ENCODE peak calls at places on chromosome 3, in seven cellular contexts. W is naive thymus-derived CD4-positive, alpha-beta T cell; P is right atrium auricular region; K is ovary; J is Panc1; S is neural progenitor cell; M is PC-3. F is an unnamed sample.

GRCh38 chr3:164477403-164477802 is 600.9 kb downstream of the SI start:
- DNase-seq in W (no peak), P (no peak), K (no peak), J (no peak), S (no peak), M (no peak), F (no peak)

GRCh38 chr3:88987786-88988185 is 119.6 kb upstream of the EPHA3 start:
- DNase-seq in W (no peak), P (no peak), K (no peak), J (no peak), S (no peak), M (no peak), F (no peak)

GRCh38 chr3:82978368-82978767 is 1216.9 kb upstream of the GBE1 start:
- DNase-seq in W (no peak), P (no peak), K (no peak), J (no peak), S (no peak), M (no peak), F (no peak)

GRCh38 chr3:29515451-29515850 is 234.6 kb downstream of the RBMS3 start:
- DNase-seq in W (no peak), P (no peak), K (no peak), J (no peak), S (no peak), M (peak; percentile 67), F (peak; percentile 47)

GRCh38 chr3:113151475-113152031 is 59.8 kb upstream of the BOC start:
- DNase-seq in W (no peak), P (no peak), K (peak; percentile 59), J (no peak), S (no peak), M (no peak), F (no peak)

GRCh38 chr3:44132061-44132460 is 109.6 kb upstream of the TOPAZ1 start:
- DNase-seq in W (no peak), P (no peak), K (no peak), J (no peak), S (no peak), M (peak; percentile 48), F (no peak)

GRCh38 chr3:128282392-128283196 is 129.3 kb downstream of the EEFSEC start:
- DNase-seq in W (no peak), P (peak; percentile 80), K (peak; percentile 77), J (no peak), S (no peak), M (no peak), F (no peak)

GRCh38 chr3:100516232-100516631 is 23.8 kb downstream of the TMEM45A start:
- DNase-seq in W (no peak), P (no peak), K (no peak), J (no peak), S (no peak), M (no peak), F (no peak)

GRCh38 chr3:18127181-18127863 is 297.8 kb downstream of the SATB1 start:
- DNase-seq in W (no peak), P (no peak), K (no peak), J (no peak), S (no peak), M (no peak), F (no peak)

GRCh38 chr3:113660901-113661300 is 35.5 kb downstream of the USF3 start:
- DNase-seq in W (no peak), P (no peak), K (no peak), J (no peak), S (no peak), M (no peak), F (no peak)

GRCh38 chr3:125107861-125108567 is 52.2 kb upstream of the HEG1 start:
- DNase-seq in W (no peak), P (no peak), K (no peak), J (no peak), S (no peak), M (peak; percentile 69), F (no peak)

GRCh38 chr3:4571690-4572334 is 78.7 kb downstream of the ITPR1 start:
- DNase-seq in W (peak; percentile 18), P (no peak), K (no peak), J (no peak), S (peak; percentile 32), M (peak; percentile 32), F (no peak)

GRCh38 chr3:23206371-23206770 is 3.2 kb downstream of the UBE2E2 start:
- DNase-seq in W (no peak), P (no peak), K (no peak), J (no peak), S (no peak), M (no peak), F (no peak)

GRCh38 chr3:98188553-98188952 is 22.1 kb downstream of the OR5H15 start:
- DNase-seq in W (peak; percentile 10), P (no peak), K (no peak), J (no peak), S (peak; percentile 16), M (peak; percentile 56), F (peak; percentile 4)

GRCh38 chr3:112640864-112641751 is at the start of gene CCDC80:
- DNase-seq in W (no peak), P (no peak), K (peak; percentile 53), J (no peak), S (peak; percentile 23), M (peak; percentile 89), F (peak; percentile 76)

GRCh38 chr3:193905993-193906396 is 230.0 kb upstream of the HES1 start:
- DNase-seq in W (no peak), P (no peak), K (peak; percentile 28), J (no peak), S (no peak), M (no peak), F (no peak)

GRCh38 chr3:155325263-155325835 is 31.9 kb upstream of the STRIT1 start:
- DNase-seq in W (no peak), P (no peak), K (no peak), J (no peak), S (no peak), M (peak; percentile 19), F (no peak)

GRCh38 chr3:37594873-37595783 is 266.6 kb upstream of the CTDSPL start:
- DNase-seq in W (no peak), P (no peak), K (no peak), J (no peak), S (no peak), M (peak; percentile 21), F (no peak)

GRCh38 chr3:163056874-163057497 is 1560.4 kb downstream of the OTOL1 start:
- DNase-seq in W (no peak), P (no peak), K (peak; percentile 17), J (peak; percentile 22), S (peak; percentile 68), M (peak; percentile 85), F (no peak)

GRCh38 chr3:32794487-32795308 is 23.1 kb upstream of the TRIM71 start:
- DNase-seq in W (no peak), P (no peak), K (no peak), J (no peak), S (no peak), M (peak; percentile 84), F (no peak)

GRCh38 chr3:129536374-129536667 is 6.7 kb upstream of the H1-8 start:
- DNase-seq in W (no peak), P (no peak), K (no peak), J (no peak), S (no peak), M (no peak), F (no peak)

GRCh38 chr3:122080188-122080587 is 25.0 kb downstream of the CD86 start:
- DNase-seq in W (no peak), P (no peak), K (no peak), J (no peak), S (no peak), M (no peak), F (no peak)

GRCh38 chr3:194852836-194853508 is 167.3 kb downstream of the FAM43A start:
- DNase-seq in W (no peak), P (no peak), K (no peak), J (no peak), S (peak; percentile 16), M (peak; percentile 60), F (no peak)

GRCh38 chr3:188926741-188927650 is 244.8 kb upstream of the TPRG1 start:
- DNase-seq in W (no peak), P (no peak), K (no peak), J (no peak), S (no peak), M (no peak), F (no peak)

GRCh38 chr3:123618768-123619484 is 34.1 kb upstream of the HACD2 start:
- DNase-seq in W (no peak), P (peak; percentile 70), K (peak; percentile 78), J (no peak), S (no peak), M (peak; percentile 80), F (no peak)

GRCh38 chr3:183933160-183933559 is 48.5 kb upstream of the PARL start:
- DNase-seq in W (no peak), P (no peak), K (no peak), J (no peak), S (no peak), M (no peak), F (no peak)

DNA sequence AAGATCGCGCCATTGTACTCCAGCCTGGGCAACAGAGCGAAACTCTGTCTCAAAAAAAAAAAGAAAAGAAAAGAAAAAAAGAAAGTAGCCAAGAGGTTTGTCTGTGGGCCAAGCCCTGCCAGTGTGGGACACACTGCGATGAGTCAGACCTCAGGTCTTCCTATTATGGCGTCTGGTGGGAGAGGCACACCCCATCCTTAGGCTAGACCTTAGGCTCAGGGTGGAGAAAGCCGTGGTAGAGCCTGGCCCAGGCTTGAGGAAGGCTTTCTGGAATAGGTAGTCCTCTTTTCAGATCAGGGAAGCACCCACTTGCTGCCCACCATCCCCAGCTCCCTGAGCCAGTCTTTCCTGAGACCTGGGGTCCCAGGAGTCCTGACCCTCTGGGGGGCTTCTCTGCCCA is 6.0 kb downstream of the HEMK1 start:
- DNase-seq in W (no peak), P (no peak), K (no peak), J (no peak), S (no peak), M (no peak), F (no peak)
- H3K27ac ChIP-seq in W (peak overlapping the region; percentile 63), P (no peak overlapping the region), K (no peak overlapping the region), J (no peak overlapping the region), S (no peak overlapping the region), M (no peak overlapping the region), F (no peak overlapping the region)

GRCh38 chr3:157438371-157438735 is 1.7 kb downstream of the PTX3 start:
- DNase-seq in W (no peak), P (no peak), K (no peak), J (no peak), S (peak; percentile 71), M (peak; percentile 21), F (no peak)
- H3K4me3 ChIP-seq in W (no peak overlapping the region), P (peak overlapping the region; percentile 43), K (peak overlapping the region; percentile 27), J (peak overlapping the region; percentile 73), S (peak overlapping the region; percentile 61), M (peak overlapping the region; percentile 82), F (peak overlapping the region; percentile 78)

GRCh38 chr3:186360779-186361178 is 1.3 kb downstream of the DGKG start:
- DNase-seq in W (no peak), P (peak; percentile 52), K (no peak), J (no peak), S (peak; percentile 70), M (no peak), F (no peak)
- H3K27me3 ChIP-seq in W (peaks cover 3% of the 10 kb centered on the region), P (no peaks in the 10 kb centered on the region), K (no peaks in the 10 kb centered on the region), J (peaks cover 60% of the 10 kb centered on the region), S (peaks cover 90% of the 10 kb centered on the region), M (peaks cover 45% of the 10 kb centered on the region), F (peaks cover 33% of the 10 kb centered on the region)

DNA sequence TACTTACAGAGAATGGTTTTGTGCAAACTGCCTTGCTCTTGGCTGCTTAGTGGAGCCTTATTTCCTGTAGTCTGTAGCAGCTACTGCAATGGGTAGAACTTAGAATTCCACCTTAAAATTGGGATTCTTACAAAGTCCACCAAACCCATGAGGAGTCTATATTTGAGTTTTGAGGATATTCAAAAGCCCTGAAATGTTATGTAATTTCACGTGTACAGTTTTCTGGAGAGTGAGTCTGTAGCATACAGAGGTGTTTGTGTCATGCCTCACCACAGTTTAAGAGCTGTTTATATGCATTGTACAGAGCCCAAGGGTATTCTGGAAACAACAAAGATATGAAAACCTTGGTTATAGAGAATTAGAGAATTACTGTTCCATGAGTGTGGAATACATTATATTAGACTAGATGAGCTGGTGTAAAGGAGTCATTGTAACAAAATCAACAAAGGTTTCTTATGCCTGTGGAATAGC is 114.4 kb downstream of the MBNL1 start:
- DNase-seq in W (no peak), P (no peak), K (no peak), J (no peak), S (no peak), M (no peak), F (no peak)
- H3K27ac ChIP-seq in W (peak overlapping the region; percentile 51), P (peak overlapping the region; percentile 74), K (peak overlapping the region; percentile 44), J (peak overlapping the region; percentile 55), S (peak overlapping the region; percentile 49), M (no peak overlapping the region), F (no peak overlapping the region)

F was measured in SJSA1.